ENCODE peak calls at places on chromosome 3, in six cellular contexts. T is T-helper 9 cell; G is GM06990; H is stimulated activated CD4-positive, alpha-beta T cell treated with anti-CD3 and anti-CD28 coated beads, Interleukin-2, amount 100 ng/mL, for 48 hours; J is NCI-H460; N is naive thymus-derived CD4-positive, alpha-beta T cell. M is an unnamed sample.

GRCh38 chr3:111810909-111811308 is 48.2 kb upstream of the PHLDB2 start:
- DNase-seq in T (no peak), G (no peak), H (no peak), J (no peak), N (no peak), M (peak)

GRCh38 chr3:50050361-50050760 is 38.4 kb upstream of the RBM5 start:
- DNase-seq in T (no peak), G (no peak), H (no peak), J (no peak), N (no peak), M (peak)

GRCh38 chr3:189947948-189948723 is 172.6 kb downstream of the P3H2 start:
- DNase-seq in T (no peak), G (peak), H (peak), J (peak), N (peak), M (no peak)

GRCh38 chr3:61704807-61705206 is 143.4 kb downstream of the PTPRG start:
- DNase-seq in T (no peak), G (no peak), H (no peak), J (no peak), N (no peak), M (no peak)

GRCh38 chr3:86814918-86815655 is 175.9 kb downstream of the VGLL3 start:
- DNase-seq in T (no peak), G (no peak), H (no peak), J (no peak), N (no peak), M (no peak)

GRCh38 chr3:110021659-110022058 is 684.3 kb upstream of the DPPA4 start:
- DNase-seq in T (no peak), G (no peak), H (no peak), J (no peak), N (no peak), M (no peak)

GRCh38 chr3:100709840-100710235 is 544 bp downstream of the TFG start:
- DNase-seq in T (peak), G (peak), H (peak), J (no peak), N (peak), M (peak)

GRCh38 chr3:170589113-170589512 is 3.2 kb upstream of the SLC7A14 start:
- DNase-seq in T (no peak), G (no peak), H (no peak), J (no peak), N (no peak), M (no peak)

GRCh38 chr3:9280477-9281219 is 31.2 kb upstream of the SRGAP3 start:
- DNase-seq in T (no peak), G (no peak), H (no peak), J (no peak), N (no peak), M (no peak)

GRCh38 chr3:50130436-50130835 is 24.7 kb upstream of the SEMA3F start:
- DNase-seq in T (no peak), G (no peak), H (no peak), J (no peak), N (no peak), M (no peak)

GRCh38 chr3:8802256-8802655 is 32.8 kb upstream of the OXTR start:
- DNase-seq in T (no peak), G (no peak), H (no peak), J (no peak), N (no peak), M (no peak)

GRCh38 chr3:10420745-10421475 is 84.5 kb downstream of the ATP2B2 start:
- DNase-seq in T (no peak), G (no peak), H (no peak), J (no peak), N (no peak), M (no peak)

GRCh38 chr3:69855436-69856162 is 116.3 kb downstream of the MITF start:
- DNase-seq in T (no peak), G (no peak), H (no peak), J (no peak), N (no peak), M (no peak)

GRCh38 chr3:169453256-169454059 is 210.1 kb downstream of the MECOM start:
- DNase-seq in T (no peak), G (no peak), H (no peak), J (no peak), N (no peak), M (no peak)

GRCh38 chr3:143236226-143236964 is 116.8 kb downstream of the CHST2 start:
- DNase-seq in T (no peak), G (peak), H (no peak), J (no peak), N (no peak), M (no peak)

GRCh38 chr3:73719877-73720276 is 95.1 kb upstream of the PDZRN3 start:
- DNase-seq in T (no peak), G (no peak), H (no peak), J (no peak), N (no peak), M (no peak)

GRCh38 chr3:9606108-9606507 is 43.2 kb upstream of the MTMR14 start:
- DNase-seq in T (no peak), G (no peak), H (no peak), J (no peak), N (no peak), M (no peak)

GRCh38 chr3:170418422-170419300 is at the start of gene CLDN11:
- DNase-seq in T (no peak), G (no peak), H (no peak), J (peak), N (no peak), M (peak)

GRCh38 chr3:31567036-31567435 is 34.3 kb downstream of the STT3B start:
- DNase-seq in T (no peak), G (no peak), H (no peak), J (no peak), N (peak), M (no peak)

GRCh38 chr3:74542441-74542840 is 72.0 kb downstream of the CNTN3 start:
- DNase-seq in T (no peak), G (no peak), H (no peak), J (no peak), N (no peak), M (no peak)

GRCh38 chr3:134608957-134609525 is 41.8 kb downstream of the KY start:
- DNase-seq in T (no peak), G (no peak), H (no peak), J (no peak), N (no peak), M (no peak)

GRCh38 chr3:143226678-143227291 is 107.2 kb downstream of the CHST2 start:
- DNase-seq in T (no peak), G (no peak), H (no peak), J (no peak), N (no peak), M (no peak)

GRCh38 chr3:17155951-17156350 is 271.2 kb downstream of the PLCL2 start:
- DNase-seq in T (no peak), G (no peak), H (no peak), J (no peak), N (no peak), M (no peak)

GRCh38 chr3:88412346-88412745 is 262.6 kb downstream of the C3orf38 start:
- DNase-seq in T (no peak), G (no peak), H (no peak), J (no peak), N (no peak), M (no peak)

GRCh38 chr3:168116279-168116678 is 20.6 kb upstream of the GOLIM4 start:
- DNase-seq in T (no peak), G (no peak), H (no peak), J (no peak), N (no peak), M (no peak)

GRCh38 chr3:140292684-140293083 is 357.7 kb downstream of the CLSTN2 start:
- DNase-seq in T (no peak), G (no peak), H (no peak), J (no peak), N (no peak), M (no peak)

GRCh38 chr3:185696039-185696438 is 109.9 kb downstream of the SENP2 start:
- DNase-seq in T (no peak), G (no peak), H (no peak), J (no peak), N (no peak), M (no peak)

GRCh38 chr3:124413989-124414598 is 316.2 kb upstream of the UMPS start:
- DNase-seq in T (no peak), G (no peak), H (no peak), J (no peak), N (no peak), M (no peak)

GRCh38 chr3:70805044-70805732 is 492.8 kb upstream of the MDFIC2 start:
- DNase-seq in T (no peak), G (no peak), H (no peak), J (no peak), N (no peak), M (no peak)

M was measured in hepatic stellate cell.